ENCODE peak calls at places on chromosomes 11 and 22, in eight cellular contexts. B, X, G, H, U, C, P and L are unnamed samples.
A peak's percentile ranks its signal among the peaks of the same experiment; 100 is the strongest.

GRCh38 chr11:1571760-1572199 is 291 bp downstream of the DUSP8 start:
- DNase-seq in B (no peak), X (no peak), G (no peak), H (no peak), U (no peak), C (no peak), P (no peak), L (no peak)

GRCh38 chr11:57597461-57597892 is at the start of gene SERPING1:
- DNase-seq in B (no peak), X (peak; percentile 44), G (no peak), H (peak; percentile 58), U (peak; percentile 34), C (peak; percentile 77), P (no peak), L (peak; percentile 14)

GRCh38 chr11:128226106-128226716 is 361.1 kb downstream of the ETS1 start:
- DNase-seq in B (no peak), X (no peak), G (no peak), H (no peak), U (no peak), C (no peak), P (no peak), L (no peak)

GRCh38 chr11:33773399-33774355 is 643 bp downstream of the FBXO3 start:
- DNase-seq in B (no peak), X (peak; percentile 19), G (peak; percentile 37), H (no peak), U (no peak), C (no peak), P (peak; percentile 39), L (no peak)

GRCh38 chr22:31577711-31578110 is 81.4 kb downstream of the SFI1 start:
- DNase-seq in B (no peak), X (no peak), G (no peak), H (no peak), U (no peak), C (no peak), P (no peak), L (no peak)

GRCh38 chr11:96576383-96576782 is 186.6 kb downstream of the JRKL start:
- DNase-seq in B (no peak), X (no peak), G (no peak), H (no peak), U (no peak), C (no peak), P (no peak), L (no peak)

GRCh38 chr11:1226981-1227550 is 4.2 kb downstream of the MUC5B start:
- DNase-seq in B (no peak), X (no peak), G (no peak), H (no peak), U (no peak), C (no peak), P (no peak), L (no peak)

GRCh38 chr22:50738649-50739227 is 734 bp downstream of the ACR start:
- DNase-seq in B (no peak), X (no peak), G (no peak), H (no peak), U (peak; percentile 15), C (peak; percentile 44), P (no peak), L (no peak)

GRCh38 chr22:39574779-39575551 is 4.4 kb downstream of the CACNA1I start:
- DNase-seq in B (peak; percentile 80), X (peak; percentile 88), G (peak; percentile 80), H (no peak), U (no peak), C (no peak), P (no peak), L (no peak)

GRCh38 chr11:73320786-73321325 is 12.8 kb downstream of the ARHGEF17 start:
- DNase-seq in B (no peak), X (peak; percentile 66), G (peak; percentile 40), H (no peak), U (no peak), C (no peak), P (no peak), L (no peak)

GRCh38 chr11:82718307-82718706 is 15.4 kb downstream of the FAM181B start:
- DNase-seq in B (peak; percentile 19), X (peak; percentile 63), G (peak; percentile 54), H (no peak), U (no peak), C (no peak), P (peak; percentile 49), L (peak; percentile 37)

GRCh38 chr22:20647586-20648305 is 126.2 kb upstream of the SERPIND1 start:
- DNase-seq in B (no peak), X (no peak), G (no peak), H (no peak), U (no peak), C (no peak), P (no peak), L (no peak)

GRCh38 chr11:69529001-69529400 is 47.5 kb downstream of the LINC01488 start:
- DNase-seq in B (no peak), X (no peak), G (no peak), H (no peak), U (no peak), C (no peak), P (no peak), L (no peak)

GRCh38 chr22:24485608-24486007 is 9.5 kb upstream of the UPB1 start:
- DNase-seq in B (no peak), X (no peak), G (peak; percentile 23), H (no peak), U (no peak), C (no peak), P (no peak), L (no peak)

GRCh38 chr11:27558401-27558800 is 51.8 kb upstream of the LIN7C start:
- DNase-seq in B (no peak), X (peak; percentile 50), G (no peak), H (no peak), U (no peak), C (no peak), P (no peak), L (no peak)

GRCh38 chr11:43269229-43269928 is 42.4 kb upstream of the API5 start:
- DNase-seq in B (no peak), X (no peak), G (no peak), H (no peak), U (no peak), C (no peak), P (no peak), L (no peak)

GRCh38 chr11:22337571-22338464 is at the start of gene SLC17A6:
- DNase-seq in B (no peak), X (peak; percentile 47), G (peak; percentile 31), H (no peak), U (no peak), C (no peak), P (peak; percentile 35), L (peak; percentile 59)

GRCh38 chr11:110691961-110692360 is 20.3 kb downstream of the ARHGAP20 start:
- DNase-seq in B (no peak), X (no peak), G (no peak), H (no peak), U (no peak), C (no peak), P (no peak), L (no peak)

GRCh38 chr22:44188986-44189630 is 8.4 kb downstream of the PARVG start:
- DNase-seq in B (no peak), X (no peak), G (no peak), H (no peak), U (no peak), C (peak; percentile 56), P (no peak), L (no peak)

GRCh38 chr11:12162652-12163051 is 52.3 kb downstream of the MICAL2 start:
- DNase-seq in B (no peak), X (no peak), G (no peak), H (no peak), U (no peak), C (no peak), P (no peak), L (no peak)
- TF ChIP-seq CTCF in B (peak; percentile 7), X (no peak), G (no peak), H (no peak), U (no peak), C (no peak), P (peak; percentile 29), L (no peak)

DNA sequence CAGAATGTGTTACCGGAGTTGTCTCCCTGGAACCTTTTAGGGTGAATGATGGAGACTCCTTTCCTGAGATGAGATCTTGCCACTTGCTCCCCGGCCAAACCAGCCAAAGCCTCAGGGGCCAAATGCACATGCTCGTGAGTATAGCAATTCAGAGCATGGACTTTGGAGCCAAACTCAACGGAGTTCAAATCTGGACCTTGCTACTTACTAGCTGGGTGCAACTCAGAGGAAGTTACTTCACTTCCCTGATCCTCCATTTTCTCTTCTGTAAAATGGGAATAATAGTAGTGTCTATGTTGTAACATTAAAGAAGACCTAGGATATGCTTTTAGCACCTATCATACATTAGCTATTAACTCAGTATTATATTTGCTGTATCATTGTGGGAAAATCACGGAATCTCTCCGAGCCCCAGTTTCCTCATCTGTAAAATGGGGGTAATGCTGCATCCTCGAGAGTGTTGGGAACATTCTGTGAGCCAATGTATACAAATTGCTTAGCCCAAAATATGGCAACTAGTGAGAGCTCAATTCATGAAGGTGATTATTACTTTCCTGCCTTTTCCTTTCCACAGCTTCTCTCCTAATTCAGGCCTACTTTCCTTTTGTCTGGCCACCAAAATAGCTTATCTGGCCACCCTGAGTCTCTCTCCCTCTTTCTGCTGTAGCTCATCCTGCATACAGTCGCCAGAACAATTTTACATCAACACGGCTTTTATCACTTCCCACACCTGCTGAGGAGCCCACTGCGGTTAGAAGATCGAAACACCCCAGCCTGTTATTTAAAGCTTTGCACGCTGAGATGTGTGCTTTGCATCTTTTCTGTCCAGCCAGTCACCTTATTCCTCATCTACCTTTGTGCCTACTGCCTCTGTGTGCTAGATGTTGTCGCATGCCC is 96.3 kb downstream of the COMMD9 start:
- DNase-seq in B (no peak), X (no peak), G (no peak), H (no peak), U (no peak), C (no peak), P (no peak), L (no peak)
- TF ChIP-seq CTCF in B (no peak), X (no peak), G (no peak), H (no peak), U (no peak), C (no peak), P (no peak), L (no peak)

DNA sequence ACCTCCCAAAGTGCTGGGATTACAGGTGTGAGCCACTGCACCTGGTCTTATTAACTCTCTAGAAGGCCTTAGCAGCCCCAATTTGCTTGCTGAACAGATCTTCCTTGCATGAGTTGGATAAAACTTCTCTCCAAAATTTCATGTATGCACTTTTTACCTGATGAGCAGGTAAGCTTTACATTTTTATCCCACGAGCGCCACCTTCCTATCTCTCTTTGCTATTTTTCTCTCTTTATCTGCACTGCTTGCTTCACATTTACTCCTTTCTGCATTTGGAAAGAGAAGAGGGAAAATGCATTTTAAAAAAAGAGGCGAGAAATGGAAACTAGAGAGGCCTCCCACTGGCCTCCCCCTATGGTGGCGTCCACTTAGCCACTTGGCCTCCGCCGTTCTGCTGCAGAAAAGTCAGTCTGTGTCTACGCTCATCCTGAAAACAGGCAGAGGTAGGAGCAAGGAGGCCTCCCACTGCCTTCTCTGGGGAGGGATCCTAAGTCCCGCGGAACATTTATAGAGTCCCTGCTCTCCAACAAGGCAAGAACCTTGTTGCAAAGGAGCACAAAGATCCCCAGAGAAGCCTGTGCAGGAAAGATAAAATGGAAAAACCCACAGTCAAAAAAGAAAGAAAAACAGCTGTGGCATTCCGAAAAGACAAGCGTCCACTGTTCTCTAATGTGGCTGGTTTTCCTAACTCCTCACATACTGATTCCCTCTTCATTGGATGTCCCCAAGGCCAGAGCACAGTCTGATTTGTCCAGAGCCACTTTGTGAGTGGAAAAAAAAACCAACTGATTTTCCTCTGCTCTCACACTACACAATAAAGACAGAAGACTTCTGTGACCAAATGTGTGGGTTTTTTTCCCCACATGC is 62.2 kb upstream of the INCENP start:
- DNase-seq in B (no peak), X (no peak), G (peak; percentile 29), H (no peak), U (no peak), C (no peak), P (no peak), L (no peak)
- TF ChIP-seq CTCF in B (no peak), X (no peak), G (peak; percentile 51), H (no peak), U (no peak), C (no peak), P (peak; percentile 17), L (no peak)

GRCh38 chr11:68009391-68010000 is 631 bp upstream of the ALDH3B1 start:
- DNase-seq in B (no peak), X (peak; percentile 58), G (peak; percentile 44), H (no peak), U (no peak), C (peak; percentile 48), P (no peak), L (no peak)
- TF ChIP-seq CTCF in B (no peak), X (peak; percentile 34), G (peak; percentile 53), H (no peak), U (no peak), C (peak; percentile 10), P (peak; percentile 51), L (no peak)